ENCODE peak calls at places on chromosomes 2 and 18, in four cellular contexts. M, J, E and C are unnamed samples.

GRCh38 chr2:164890533-164890932 is 48.9 kb upstream of the COBLL1 start:
- DNase-seq in M (peak; percentile 64), J (no peak), E (no peak), C (no peak)

GRCh38 chr2:74566423-74567085 is 12.0 kb downstream of the DOK1 start:
- DNase-seq in M (peak; percentile 92), J (no peak), E (no peak), C (peak; percentile 67)

GRCh38 chr2:241882090-241882625 is 12.6 kb downstream of the RTP5 start:
- DNase-seq in M (no peak), J (no peak), E (peak; percentile 18), C (no peak)

GRCh38 chr18:33924576-33924975 is 300.1 kb downstream of the NOL4 start:
- DNase-seq in M (no peak), J (no peak), E (no peak), C (no peak)

GRCh38 chr2:20439193-20439475 is 7.7 kb upstream of the RHOB start:
- DNase-seq in M (no peak), J (no peak), E (no peak), C (peak; percentile 54)

GRCh38 chr2:170817247-170817998 is 736 bp downstream of the GAD1 start:
- DNase-seq in M (peak; percentile 29), J (no peak), E (no peak), C (peak; percentile 21)

GRCh38 chr2:223815884-223816570 is 21.4 kb downstream of the AP1S3 start:
- DNase-seq in M (peak; percentile 90), J (no peak), E (no peak), C (no peak)

GRCh38 chr18:27652480-27653121 is 467.5 kb upstream of the CHST9 start:
- DNase-seq in M (no peak), J (no peak), E (no peak), C (no peak)

GRCh38 chr2:30979822-30980245 is 158.4 kb downstream of the GALNT14 start:
- DNase-seq in M (peak; percentile 33), J (no peak), E (no peak), C (peak; percentile 93)

GRCh38 chr2:60262178-60262577 is 291.3 kb downstream of the BCL11A start:
- DNase-seq in M (no peak), J (no peak), E (no peak), C (no peak)

GRCh38 chr18:475202-475624 is 25.3 kb downstream of the COLEC12 start:
- DNase-seq in M (peak; percentile 93), J (no peak), E (no peak), C (peak; percentile 84)

GRCh38 chr2:227415538-227416424 is 28.0 kb upstream of the SCYGR1 start:
- DNase-seq in M (peak; percentile 61), J (no peak), E (no peak), C (peak; percentile 72)

GRCh38 chr18:52670903-52671302 is 330.9 kb downstream of the DCC start:
- DNase-seq in M (peak; percentile 2), J (no peak), E (no peak), C (no peak)

GRCh38 chr2:166665991-166666940 is 172.2 kb upstream of the SCN7A start:
- DNase-seq in M (peak; percentile 93), J (no peak), E (no peak), C (peak; percentile 53)

GRCh38 chr2:25207078-25207545 is 38.7 kb upstream of the POMC start:
- DNase-seq in M (no peak), J (no peak), E (no peak), C (no peak)

GRCh38 chr18:42883177-42883576 is 232.3 kb downstream of the RIT2 start:
- DNase-seq in M (no peak), J (no peak), E (no peak), C (no peak)

GRCh38 chr18:48356151-48356745 is 52.9 kb downstream of the ZBTB7C start:
- DNase-seq in M (no peak), J (no peak), E (no peak), C (no peak)

GRCh38 chr2:216742411-216742810 is 47.1 kb upstream of the IGFBP5 start:
- DNase-seq in M (no peak), J (no peak), E (no peak), C (no peak)

GRCh38 chr2:40072442-40073232 is 293.6 kb upstream of the THUMPD2 start:
- DNase-seq in M (no peak), J (no peak), E (no peak), C (no peak)

GRCh38 chr2:685421-685820 is 8.2 kb upstream of the TMEM18 start:
- DNase-seq in M (no peak), J (no peak), E (no peak), C (no peak)

GRCh38 chr2:10083692-10084566 is 3.7 kb upstream of the CYS1 start:
- DNase-seq in M (no peak), J (no peak), E (no peak), C (no peak)

GRCh38 chr2:19847486-19847885 is 54.3 kb downstream of the TTC32 start:
- DNase-seq in M (no peak), J (no peak), E (no peak), C (no peak)

GRCh38 chr2:189109921-189110397 is 69.6 kb downstream of the COL5A2 start:
- DNase-seq in M (peak; percentile 95), J (no peak), E (no peak), C (no peak)

GRCh38 chr2:215171826-215172225 is 33.4 kb upstream of the ABCA12 start:
- DNase-seq in M (no peak), J (no peak), E (no peak), C (no peak)

GRCh38 chr2:100745630-100746029 is 74.3 kb upstream of the NPAS2 start:
- DNase-seq in M (no peak), J (no peak), E (no peak), C (no peak)

GRCh38 chr2:133841905-133842304 is 273.6 kb upstream of the NCKAP5 start:
- DNase-seq in M (peak; percentile 98), J (no peak), E (no peak), C (peak; percentile 76)

GRCh38 chr2:6394266-6394665 is 471.4 kb downstream of the CMPK2 start:
- DNase-seq in M (no peak), J (no peak), E (no peak), C (no peak)

GRCh38 chr2:129092871-129093385 is 774.3 kb upstream of the HS6ST1 start:
- DNase-seq in M (no peak), J (no peak), E (no peak), C (no peak)

GRCh38 chr2:210966330-210966729 is 409.9 kb downstream of the CPS1 start:
- DNase-seq in M (no peak), J (no peak), E (no peak), C (no peak)

GRCh38 chr2:137952586-137953129 is 11.6 kb upstream of the HNMT start:
- DNase-seq in M (no peak), J (no peak), E (no peak), C (peak; percentile 15)

GRCh38 chr2:67600946-67601345 is 203.8 kb downstream of the ETAA1 start:
- DNase-seq in M (peak; percentile 95), J (no peak), E (no peak), C (no peak)

GRCh38 chr2:233838251-233838650 is 16.1 kb downstream of the HJURP start:
- DNase-seq in M (no peak), J (no peak), E (no peak), C (no peak)

GRCh38 chr2:120740375-120740764 is 4.7 kb downstream of the GLI2 start:
- DNase-seq in M (no peak), J (no peak), E (no peak), C (no peak)

GRCh38 chr2:120741514-120742448 is 6.1 kb downstream of the GLI2 start:
- DNase-seq in M (no peak), J (no peak), E (no peak), C (no peak)

GRCh38 chr2:120743657-120744056 is 8.0 kb downstream of the GLI2 start:
- DNase-seq in M (no peak), J (no peak), E (no peak), C (no peak)

GRCh38 chr2:120738786-120739771 is 3.4 kb downstream of the GLI2 start:
- DNase-seq in M (no peak), J (no peak), E (no peak), C (no peak)

DNA sequence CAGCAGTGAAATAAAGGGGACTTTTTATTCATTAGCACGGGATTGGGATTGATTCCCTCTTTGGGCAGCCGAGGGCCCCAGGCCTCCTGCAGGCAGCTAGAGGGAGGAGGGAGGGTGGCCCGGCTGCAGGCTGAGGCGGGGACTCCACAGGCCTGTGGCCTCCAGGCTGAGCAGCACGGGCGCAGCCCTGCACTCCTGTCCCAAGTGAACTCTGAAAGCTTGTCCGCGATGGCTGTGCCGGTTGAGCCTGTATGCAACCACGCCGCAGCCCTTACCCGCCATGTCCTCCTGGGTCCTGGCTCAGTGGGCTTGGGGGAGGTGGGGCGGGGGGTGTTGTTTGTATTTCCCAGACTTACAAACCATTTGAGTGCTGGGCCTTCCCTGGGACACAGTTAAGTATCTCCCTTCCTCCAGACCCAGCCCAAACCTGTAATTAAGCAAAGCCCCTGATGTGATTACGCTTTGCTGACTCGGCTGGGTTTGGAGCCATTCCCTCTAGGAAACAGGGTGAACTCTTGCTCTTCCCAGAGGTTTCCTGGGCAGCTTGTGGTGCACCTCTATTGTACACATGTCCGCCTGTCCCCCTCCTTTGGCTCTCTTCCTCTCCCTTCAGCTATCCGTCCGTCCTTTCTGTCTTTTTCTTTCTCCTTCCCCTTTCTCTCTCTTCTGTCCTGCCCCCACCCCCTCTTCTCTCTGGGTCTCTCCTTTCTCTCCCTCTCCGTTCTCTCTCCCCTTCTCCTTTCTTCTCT is 5.3 kb downstream of the GLI2 start:
- DNase-seq in M (no peak), J (no peak), E (no peak), C (no peak)
- H3K4me3 ChIP-seq in M (peak overlapping the region; percentile 38), J (no peak overlapping the region), E (no peak overlapping the region), C (no peak overlapping the region)

DNA sequence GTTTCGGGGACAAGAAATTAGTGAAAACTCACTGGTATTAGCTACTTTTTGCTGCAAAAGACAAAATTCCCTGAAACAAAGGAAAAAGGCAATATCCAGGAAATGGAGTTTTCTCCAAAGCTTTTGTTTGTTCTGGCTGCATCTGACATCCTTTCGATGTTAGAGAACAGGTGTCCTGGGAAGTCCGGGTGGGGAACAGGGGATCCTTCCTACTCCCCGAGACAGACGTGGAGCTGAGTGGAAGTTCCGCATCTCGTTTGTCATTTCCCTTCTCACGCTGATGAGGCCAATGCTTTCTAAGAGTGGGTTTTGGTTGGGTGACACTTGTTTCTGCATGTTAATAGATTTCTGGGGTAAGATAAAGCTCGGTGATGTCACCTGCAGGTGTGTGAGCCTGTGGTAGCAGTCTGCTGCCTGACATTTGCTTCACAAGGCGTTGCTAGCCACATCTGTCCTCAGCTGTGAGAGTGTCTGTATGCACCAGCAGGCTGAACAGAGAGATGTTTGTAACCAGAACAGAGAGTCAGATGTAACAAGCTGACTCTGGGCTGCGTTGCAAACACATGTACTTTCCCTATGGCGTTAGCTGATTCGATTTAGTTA is 125.9 kb downstream of the ACOXL start:
- DNase-seq in M (no peak), J (peak; percentile 49), E (peak; percentile 62), C (no peak)
- H3K27me3 ChIP-seq in M (peaks cover 37% of the 10 kb centered on the region), J (no peaks in the 10 kb centered on the region), E (no peaks in the 10 kb centered on the region), C (peaks cover 18% of the 10 kb centered on the region)

DNA sequence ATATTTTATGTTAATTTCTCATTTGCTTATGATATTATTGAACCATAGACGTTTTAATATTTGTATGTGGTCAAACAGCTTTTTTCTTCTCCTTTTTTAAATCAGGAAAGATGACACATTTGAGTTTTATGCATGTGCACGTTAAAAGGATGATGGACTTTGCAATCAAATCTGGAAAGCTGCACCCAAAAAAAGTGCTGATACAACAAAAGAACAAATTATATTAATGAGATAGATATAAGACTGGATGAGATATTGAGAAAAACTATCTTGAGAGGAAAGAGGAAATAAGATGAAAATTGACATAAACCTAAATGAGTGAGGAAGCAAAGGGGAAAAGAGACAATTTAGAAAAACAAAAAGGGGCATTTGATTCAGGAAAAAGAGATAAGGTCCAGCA is 96.4 kb upstream of the CBLN2 start:
- DNase-seq in M (no peak), J (no peak), E (no peak), C (no peak)
- H3K9me3 ChIP-seq in M (no peaks in the 10 kb centered on the region), J (no peaks in the 10 kb centered on the region), E (no peaks in the 10 kb centered on the region), C (no peaks in the 10 kb centered on the region)

DNA sequence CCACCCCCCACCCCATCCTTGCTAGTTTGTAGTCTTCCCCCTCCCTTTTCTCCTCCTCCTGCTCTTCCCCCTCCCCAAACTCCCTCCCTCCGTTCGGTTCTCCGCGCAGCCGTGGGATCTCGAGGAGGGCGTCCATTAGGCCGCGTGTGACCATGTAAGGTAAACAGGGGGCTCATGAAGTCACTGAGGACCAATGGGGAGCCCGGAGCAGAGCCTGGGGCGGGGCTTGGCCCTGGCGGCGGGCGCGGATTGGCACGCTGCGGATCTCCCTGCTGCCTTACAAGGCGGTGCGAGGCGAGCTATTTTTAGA is 246 bp upstream of the KLF7 start:
- DNase-seq in M (peak; percentile 99), J (peak; percentile 92), E (peak; percentile 93), C (peak; percentile 99)
- H3K4me3 ChIP-seq in M (peak overlapping the region; percentile 96), J (peak overlapping the region; percentile 76), E (peak overlapping the region; percentile 96), C (peak overlapping the region; percentile 74)